ENCODE peak calls at places on chromosomes 16 and 17, in four cellular contexts. G, K, P and E are unnamed samples.

GRCh38 chr16:49969356-49970030 is 55.5 kb upstream of the CNEP1R1 start:
- DNase-seq in P (no peak), K (no peak), G (no peak), E (no peak)

GRCh38 chr16:21646721-21647561 is 5.5 kb downstream of the IGSF6 start:
- DNase-seq in K (peak), G (peak), P (no peak), E (peak)

GRCh38 chr17:66343531-66344078 is 41.2 kb downstream of the PRKCA start:
- DNase-seq in K (no peak), P (no peak), G (no peak), E (no peak)

GRCh38 chr16:83247767-83248372 is 559.9 kb upstream of the HSBP1 start:
- DNase-seq in P (no peak), K (no peak), G (no peak), E (no peak)

GRCh38 chr17:39863918-39864746 is at the start of gene IKZF3:
- DNase-seq in P (no peak), K (peak), G (peak), E (peak)

GRCh38 chr16:349211-349610 is 3.3 kb downstream of the AXIN1 start:
- DNase-seq in P (no peak), K (no peak), G (no peak), E (no peak)

GRCh38 chr16:58096249-58096648 is 32.9 kb downstream of the CFAP20 start:
- DNase-seq in P (no peak), K (no peak), G (no peak), E (no peak)

GRCh38 chr16:66904846-66905632 is 13.6 kb downstream of the CDH16 start:
- DNase-seq in G (no peak), K (no peak), P (no peak), E (no peak)

GRCh38 chr17:6274310-6274709 is 160.6 kb downstream of the AIPL1 start:
- DNase-seq in P (no peak), K (no peak), G (no peak), E (no peak)

GRCh38 chr16:49590166-49590871 is 216.7 kb downstream of the C16orf78 start:
- DNase-seq in P (no peak), K (no peak), G (no peak), E (no peak)

GRCh38 chr17:8082312-8082711 is 5.2 kb downstream of the ALOX12B start:
- DNase-seq in P (no peak), K (no peak), G (no peak), E (no peak)

GRCh38 chr16:75225678-75226515 is 7.1 kb downstream of the CTRB1 start:
- DNase-seq in G (no peak), P (no peak), K (no peak), E (no peak)

GRCh38 chr17:82976982-82977488 is 102.4 kb upstream of the METRNL start:
- DNase-seq in G (no peak), P (no peak), K (no peak), E (no peak)

GRCh38 chr17:5741810-5742209 is 157.5 kb upstream of the NLRP1 start:
- DNase-seq in G (no peak), P (no peak), K (no peak), E (no peak)

GRCh38 chr16:21264226-21265036 is 13.7 kb downstream of the CRYM start:
- DNase-seq in P (no peak), K (no peak), G (no peak), E (no peak)